ENCODE peak calls at places on chromosomes 4 and X, in seven cellular contexts. One of them, this sample, is unnamed.

GRCh38 chrX:1035206-1035605 is 177.2 kb downstream of the CRLF2 start:
- DNase-seq in ascending aorta: no peak
- DNase-seq in GM06990: no peak
- DNase-seq in fibroblast of the aortic adventitia: no peak
- DNase-seq in ovary: no peak
- DNase-seq in heart left ventricle: no peak
- DNase-seq in A549: no peak
- DNase-seq in this sample: no peak

GRCh38 chrX:134782796-134783195 is 124.5 kb upstream of the PLAC1 start:
- DNase-seq in ascending aorta: no peak
- DNase-seq in GM06990: no peak
- DNase-seq in fibroblast of the aortic adventitia: peak
- DNase-seq in ovary: no peak
- DNase-seq in heart left ventricle: no peak
- DNase-seq in A549: peak
- DNase-seq in this sample: peak

GRCh38 chrX:13387656-13388421 is 68.0 kb upstream of the ATXN3L start:
- DNase-seq in ascending aorta: no peak
- DNase-seq in GM06990: peak
- DNase-seq in fibroblast of the aortic adventitia: peak
- DNase-seq in ovary: no peak
- DNase-seq in heart left ventricle: no peak
- DNase-seq in A549: no peak
- DNase-seq in this sample: peak

GRCh38 chr4:123017636-123018390 is 95.4 kb upstream of the NUDT6 start:
- DNase-seq in ascending aorta: no peak
- DNase-seq in GM06990: no peak
- DNase-seq in fibroblast of the aortic adventitia: peak
- DNase-seq in ovary: no peak
- DNase-seq in heart left ventricle: no peak
- DNase-seq in A549: peak
- DNase-seq in this sample: peak

GRCh38 chr4:77959566-77960338 is 97.1 kb downstream of the MRPL1 start:
- DNase-seq in ascending aorta: no peak
- DNase-seq in GM06990: no peak
- DNase-seq in fibroblast of the aortic adventitia: peak
- DNase-seq in ovary: no peak
- DNase-seq in heart left ventricle: no peak
- DNase-seq in A549: peak
- DNase-seq in this sample: peak

GRCh38 chr4:82745173-82745842 is 53.3 kb downstream of the SCD5 start:
- DNase-seq in ascending aorta: no peak
- DNase-seq in GM06990: no peak
- DNase-seq in fibroblast of the aortic adventitia: peak
- DNase-seq in ovary: no peak
- DNase-seq in heart left ventricle: no peak
- DNase-seq in A549: no peak
- DNase-seq in this sample: peak

GRCh38 chrX:115388879-115389278 is 99.4 kb downstream of the LUZP4 start:
- DNase-seq in ascending aorta: no peak
- DNase-seq in GM06990: no peak
- DNase-seq in fibroblast of the aortic adventitia: no peak
- DNase-seq in ovary: no peak
- DNase-seq in heart left ventricle: no peak
- DNase-seq in A549: no peak
- DNase-seq in this sample: peak

GRCh38 chr4:3346146-3346545 is 53.3 kb downstream of the RGS12 start:
- DNase-seq in ascending aorta: no peak
- DNase-seq in GM06990: no peak
- DNase-seq in fibroblast of the aortic adventitia: peak
- DNase-seq in ovary: peak
- DNase-seq in heart left ventricle: no peak
- DNase-seq in A549: peak
- DNase-seq in this sample: peak

GRCh38 chr4:175708739-175709138 is 103.3 kb downstream of the GPM6A start:
- DNase-seq in ascending aorta: no peak
- DNase-seq in GM06990: no peak
- DNase-seq in fibroblast of the aortic adventitia: no peak
- DNase-seq in ovary: no peak
- DNase-seq in heart left ventricle: no peak
- DNase-seq in A549: no peak
- DNase-seq in this sample: no peak

GRCh38 chr4:145183581-145183980 is 3.2 kb upstream of the OTUD4 start:
- DNase-seq in ascending aorta: no peak
- DNase-seq in GM06990: no peak
- DNase-seq in fibroblast of the aortic adventitia: no peak
- DNase-seq in ovary: no peak
- DNase-seq in heart left ventricle: no peak
- DNase-seq in A549: no peak
- DNase-seq in this sample: no peak

GRCh38 chr4:67436742-67437141 is 108.6 kb downstream of the CENPC start:
- DNase-seq in ascending aorta: no peak
- DNase-seq in GM06990: peak
- DNase-seq in fibroblast of the aortic adventitia: peak
- DNase-seq in ovary: no peak
- DNase-seq in heart left ventricle: no peak
- DNase-seq in A549: no peak
- DNase-seq in this sample: no peak

GRCh38 chrX:26788402-26788998 is 572.5 kb downstream of the MAGEB5 start:
- DNase-seq in ascending aorta: no peak
- DNase-seq in GM06990: no peak
- DNase-seq in fibroblast of the aortic adventitia: peak
- DNase-seq in ovary: no peak
- DNase-seq in heart left ventricle: no peak
- DNase-seq in A549: no peak
- DNase-seq in this sample: peak

GRCh38 chrX:103846395-103846794 is 14.3 kb upstream of the RAB9B start:
- DNase-seq in ascending aorta: no peak
- DNase-seq in GM06990: no peak
- DNase-seq in fibroblast of the aortic adventitia: no peak
- DNase-seq in ovary: no peak
- DNase-seq in heart left ventricle: no peak
- DNase-seq in A549: no peak
- DNase-seq in this sample: peak

GRCh38 chrX:38726596-38726995 is 74.7 kb upstream of the MID1IP1 start:
- DNase-seq in ascending aorta: no peak
- DNase-seq in GM06990: no peak
- DNase-seq in fibroblast of the aortic adventitia: peak
- DNase-seq in ovary: no peak
- DNase-seq in heart left ventricle: no peak
- DNase-seq in A549: no peak
- DNase-seq in this sample: no peak

GRCh38 chr4:40211224-40212185 is 14.7 kb downstream of the RHOH start:
- DNase-seq in ascending aorta: no peak
- DNase-seq in GM06990: no peak
- DNase-seq in fibroblast of the aortic adventitia: no peak
- DNase-seq in ovary: no peak
- DNase-seq in heart left ventricle: no peak
- DNase-seq in A549: no peak
- DNase-seq in this sample: peak

GRCh38 chrX:109797311-109797975 is 64.4 kb upstream of the ACSL4 start:
- DNase-seq in ascending aorta: no peak
- DNase-seq in GM06990: no peak
- DNase-seq in fibroblast of the aortic adventitia: peak
- DNase-seq in ovary: no peak
- DNase-seq in heart left ventricle: no peak
- DNase-seq in A549: no peak
- DNase-seq in this sample: no peak

GRCh38 chr4:102390438-102390837 is 45.2 kb upstream of the SLC39A8 start:
- DNase-seq in ascending aorta: no peak
- DNase-seq in GM06990: peak
- DNase-seq in fibroblast of the aortic adventitia: peak
- DNase-seq in ovary: no peak
- DNase-seq in heart left ventricle: no peak
- DNase-seq in A549: no peak
- DNase-seq in this sample: peak

GRCh38 chrX:51834076-51834475 is 59.3 kb upstream of the MAGED1 start:
- DNase-seq in ascending aorta: no peak
- DNase-seq in GM06990: no peak
- DNase-seq in fibroblast of the aortic adventitia: no peak
- DNase-seq in ovary: no peak
- DNase-seq in heart left ventricle: no peak
- DNase-seq in A549: no peak
- DNase-seq in this sample: no peak

GRCh38 chr4:124334119-124334518 is 378.4 kb downstream of the ANKRD50 start:
- DNase-seq in ascending aorta: no peak
- DNase-seq in GM06990: no peak
- DNase-seq in fibroblast of the aortic adventitia: peak
- DNase-seq in ovary: no peak
- DNase-seq in heart left ventricle: no peak
- DNase-seq in A549: peak
- DNase-seq in this sample: peak

GRCh38 chrX:69234624-69235023 is 69.4 kb upstream of the PJA1 start:
- DNase-seq in ascending aorta: no peak
- DNase-seq in GM06990: no peak
- DNase-seq in fibroblast of the aortic adventitia: no peak
- DNase-seq in ovary: no peak
- DNase-seq in heart left ventricle: no peak
- DNase-seq in A549: no peak
- DNase-seq in this sample: no peak

GRCh38 chr4:4761128-4761991 is 98.1 kb upstream of the MSX1 start:
- DNase-seq in ascending aorta: no peak
- DNase-seq in GM06990: peak
- DNase-seq in fibroblast of the aortic adventitia: no peak
- DNase-seq in ovary: no peak
- DNase-seq in heart left ventricle: no peak
- DNase-seq in A549: no peak
- DNase-seq in this sample: peak

DNA sequence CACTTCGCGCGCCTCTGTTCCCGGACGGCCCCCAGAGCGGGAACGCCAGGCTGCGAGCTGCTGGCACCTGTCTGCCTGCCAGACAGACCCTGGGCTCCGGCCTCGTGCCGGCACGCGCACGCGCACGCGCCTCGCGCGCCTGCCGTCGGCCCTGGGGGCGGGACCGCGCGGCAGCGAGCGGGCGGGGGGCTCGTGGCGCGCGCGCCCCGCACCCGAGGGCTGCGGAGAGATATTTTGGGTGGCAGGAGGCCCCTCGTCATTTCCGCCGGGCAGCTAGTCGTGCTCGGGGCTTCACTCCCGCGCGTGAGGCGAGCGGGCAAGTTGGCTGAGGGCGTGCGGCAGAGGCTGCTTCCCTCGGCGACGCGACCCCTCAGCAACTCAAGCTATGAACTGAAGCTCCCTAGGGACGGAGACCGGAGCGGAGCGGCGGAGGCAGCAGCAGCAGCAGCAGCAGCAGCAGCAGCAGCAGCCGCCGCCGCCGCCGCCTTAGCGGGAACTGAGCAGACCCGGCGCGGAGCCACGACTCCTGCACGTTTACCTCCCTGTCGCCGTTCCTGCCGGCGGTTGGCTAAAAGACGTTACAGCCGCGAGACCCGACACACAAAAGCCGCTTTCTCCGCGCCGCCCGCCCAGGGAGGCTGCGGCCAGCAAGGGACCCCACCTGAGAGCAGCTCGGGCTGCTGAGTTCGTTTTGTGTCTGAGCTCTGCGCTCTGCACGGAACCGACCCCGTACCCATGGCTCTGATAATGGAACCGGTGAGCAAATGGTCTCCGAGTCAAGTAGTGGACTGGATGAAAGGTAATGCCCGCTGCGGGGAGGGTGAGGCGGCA is at the start of gene CNKSR2:
- DNase-seq in ascending aorta: no peak
- DNase-seq in GM06990: peak
- DNase-seq in fibroblast of the aortic adventitia: peak
- DNase-seq in ovary: peak
- DNase-seq in heart left ventricle: peak
- DNase-seq in A549: peak
- DNase-seq in this sample: peak
- H3K4me3 ChIP-seq in ascending aorta: peak
- H3K4me3 ChIP-seq in GM06990: peak
- H3K4me3 ChIP-seq in fibroblast of the aortic adventitia: peak
- H3K4me3 ChIP-seq in ovary: peak
- H3K4me3 ChIP-seq in heart left ventricle: peak
- H3K4me3 ChIP-seq in A549: peak
- H3K4me3 ChIP-seq in this sample: peak

DNA sequence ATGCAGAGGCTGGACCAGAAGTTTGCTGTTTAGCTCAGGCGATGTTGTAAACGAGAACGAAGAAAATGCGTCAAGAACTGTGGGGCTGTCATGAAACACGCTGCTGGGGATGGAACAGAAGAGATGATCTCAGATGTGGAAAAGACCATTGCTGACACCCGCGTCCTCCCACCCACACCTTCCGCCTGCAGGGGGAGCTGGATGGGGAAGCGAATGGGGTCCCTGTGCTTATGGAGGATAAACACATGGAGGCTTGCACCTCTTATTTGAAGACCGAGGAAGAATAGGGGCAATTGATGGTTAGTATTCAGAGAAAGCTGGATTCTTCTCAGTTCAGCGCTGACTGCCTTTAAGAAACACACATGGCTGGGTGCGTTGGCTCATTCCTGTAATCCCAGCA is 63.9 kb downstream of the GPR143 start:
- DNase-seq in ascending aorta: no peak
- DNase-seq in GM06990: no peak
- DNase-seq in fibroblast of the aortic adventitia: no peak
- DNase-seq in ovary: no peak
- DNase-seq in heart left ventricle: no peak
- DNase-seq in A549: no peak
- DNase-seq in this sample: no peak
- TF ChIP-seq CTCF in ascending aorta: no peak
- TF ChIP-seq CTCF in GM06990: no peak
- TF ChIP-seq CTCF in fibroblast of the aortic adventitia: no peak
- TF ChIP-seq CTCF in ovary: no peak
- TF ChIP-seq CTCF in heart left ventricle: no peak
- TF ChIP-seq CTCF in A549: no peak
- TF ChIP-seq CTCF in this sample: no peak

GRCh38 chr4:121192500-121192899 is 28.4 kb upstream of the TNIP3 start:
- DNase-seq in ascending aorta: no peak
- DNase-seq in GM06990: no peak
- DNase-seq in fibroblast of the aortic adventitia: peak
- DNase-seq in ovary: no peak
- DNase-seq in heart left ventricle: no peak
- DNase-seq in A549: peak
- DNase-seq in this sample: peak
- H3K4me3 ChIP-seq in ascending aorta: no peak
- H3K4me3 ChIP-seq in GM06990: no peak
- H3K4me3 ChIP-seq in fibroblast of the aortic adventitia: no peak
- H3K4me3 ChIP-seq in ovary: no peak
- H3K4me3 ChIP-seq in heart left ventricle: peak
- H3K4me3 ChIP-seq in A549: peak
- H3K4me3 ChIP-seq in this sample: no peak

GRCh38 chr4:105989411-105990242 is 94.4 kb downstream of the NPNT start:
- DNase-seq in ascending aorta: no peak
- DNase-seq in GM06990: no peak
- DNase-seq in fibroblast of the aortic adventitia: no peak
- DNase-seq in ovary: no peak
- DNase-seq in heart left ventricle: no peak
- DNase-seq in A549: no peak
- DNase-seq in this sample: no peak

GRCh38 chr4:105990933-105991332 is 95.7 kb downstream of the NPNT start:
- DNase-seq in ascending aorta: peak
- DNase-seq in GM06990: no peak
- DNase-seq in fibroblast of the aortic adventitia: peak
- DNase-seq in ovary: no peak
- DNase-seq in heart left ventricle: peak
- DNase-seq in A549: peak
- DNase-seq in this sample: peak

GRCh38 chr4:105994061-105994460 is 98.8 kb downstream of the NPNT start:
- DNase-seq in ascending aorta: no peak
- DNase-seq in GM06990: no peak
- DNase-seq in fibroblast of the aortic adventitia: no peak
- DNase-seq in ovary: no peak
- DNase-seq in heart left ventricle: no peak
- DNase-seq in A549: no peak
- DNase-seq in this sample: no peak

GRCh38 chr4:105992641-105993305 is 97.5 kb downstream of the NPNT start:
- DNase-seq in ascending aorta: no peak
- DNase-seq in GM06990: no peak
- DNase-seq in fibroblast of the aortic adventitia: no peak
- DNase-seq in ovary: no peak
- DNase-seq in heart left ventricle: no peak
- DNase-seq in A549: no peak
- DNase-seq in this sample: peak

GRCh38 chr4:105991726-105992125 is 96.5 kb downstream of the NPNT start:
- DNase-seq in ascending aorta: no peak
- DNase-seq in GM06990: no peak
- DNase-seq in fibroblast of the aortic adventitia: no peak
- DNase-seq in ovary: no peak
- DNase-seq in heart left ventricle: no peak
- DNase-seq in A549: no peak
- DNase-seq in this sample: no peak
- TF ChIP-seq CTCF in ascending aorta: no peak
- TF ChIP-seq CTCF in GM06990: no peak
- TF ChIP-seq CTCF in fibroblast of the aortic adventitia: no peak
- TF ChIP-seq CTCF in ovary: no peak
- TF ChIP-seq CTCF in heart left ventricle: no peak
- TF ChIP-seq CTCF in A549: no peak
- TF ChIP-seq CTCF in this sample: no peak

This sample was measured in choroid plexus epithelial cell.